ENCODE peak calls at places on chromosome 17, in four cellular contexts. U, G, A and I are unnamed samples.

GRCh38 chr17:63817736-63818385 is 9.4 kb upstream of the PSMC5 start:
- DNase-seq in A (no peak), G (no peak), U (no peak), I (no peak)

GRCh38 chr17:81044764-81045589 is 10.0 kb downstream of the BAIAP2 start:
- DNase-seq in U (peak), G (peak), A (peak), I (no peak)

GRCh38 chr17:64778367-64779290 is 116.5 kb upstream of the SMURF2 start:
- DNase-seq in A (no peak), G (no peak), U (no peak), I (no peak)

GRCh38 chr17:63140255-63140654 is 174.2 kb downstream of the TANC2 start:
- DNase-seq in A (no peak), G (peak), U (no peak), I (no peak)

GRCh38 chr17:66304304-66305174 is 2.1 kb downstream of the PRKCA start:
- DNase-seq in A (no peak), U (peak), G (peak), I (no peak)

GRCh38 chr17:83180996-83181481 is 101.6 kb downstream of the METRNL start:
- DNase-seq in G (no peak), U (no peak), A (no peak), I (peak)

GRCh38 chr17:64492481-64493109 is 4.3 kb downstream of the POLG2 start:
- DNase-seq in A (no peak), G (no peak), U (no peak), I (no peak)

GRCh38 chr17:70405492-70406220 is 236.3 kb downstream of the KCNJ2 start:
- DNase-seq in U (no peak), A (no peak), G (peak), I (peak)

GRCh38 chr17:40699880-40700279 is 3.7 kb downstream of the KRT24 start:
- DNase-seq in G (no peak), A (no peak), U (no peak), I (no peak)

GRCh38 chr17:56751145-56751743 is 82.5 kb downstream of the C17orf67 start:
- DNase-seq in U (no peak), G (no peak), A (no peak), I (no peak)

GRCh38 chr17:57862990-57863667 is 13.3 kb upstream of the MRPS23 start:
- DNase-seq in A (no peak), U (no peak), G (no peak), I (no peak)

GRCh38 chr17:80116923-80117380 is 15.6 kb downstream of the GAA start:
- DNase-seq in A (no peak), G (no peak), U (no peak), I (peak)

GRCh38 chr17:15501282-15501681 is 33.9 kb upstream of the CDRT4 start:
- DNase-seq in A (no peak), G (no peak), U (no peak), I (no peak)